ENCODE peak calls at places on chromosome 4, in five cellular contexts. V, Y, X, L and A are unnamed samples.

GRCh38 chr4:119489305-119489704 is 139.3 kb downstream of the PDE5A start:
- DNase-seq in V (no peak), Y (no peak), X (no peak), L (no peak), A (no peak)

GRCh38 chr4:152999376-153000067 is 63.4 kb downstream of the FHDC1 start:
- DNase-seq in V (no peak), Y (no peak), X (no peak), L (no peak), A (no peak)

GRCh38 chr4:47913858-47914218 is 545 bp downstream of the NFXL1 start:
- DNase-seq in V (peak), Y (peak), X (no peak), L (no peak), A (peak)

GRCh38 chr4:88012652-88013051 is 5.2 kb downstream of the PKD2 start:
- DNase-seq in V (no peak), Y (no peak), X (no peak), L (no peak), A (no peak)

GRCh38 chr4:98081961-98082360 is 61.3 kb downstream of the STPG2 start:
- DNase-seq in V (no peak), Y (no peak), X (no peak), L (no peak), A (no peak)

GRCh38 chr4:86432552-86433134 is 72.8 kb upstream of the MAPK10 start:
- DNase-seq in V (no peak), Y (no peak), X (no peak), L (no peak), A (no peak)

GRCh38 chr4:69731826-69732225 is 28.6 kb downstream of the SULT1B1 start:
- DNase-seq in V (no peak), Y (no peak), X (no peak), L (no peak), A (no peak)

GRCh38 chr4:98963538-98964433 is 31.7 kb upstream of the METAP1 start:
- DNase-seq in V (no peak), Y (no peak), X (no peak), L (no peak), A (peak)

GRCh38 chr4:76406070-76406469 is 14.9 kb downstream of the CCDC158 start:
- DNase-seq in V (no peak), Y (no peak), X (no peak), L (no peak), A (no peak)

GRCh38 chr4:177737387-177737965 is 295.2 kb upstream of the AGA start:
- DNase-seq in V (no peak), Y (no peak), X (no peak), L (no peak), A (no peak)

GRCh38 chr4:1318488-1319213 is 28.4 kb upstream of the UVSSA start:
- DNase-seq in V (no peak), Y (peak), X (no peak), L (peak), A (no peak)

GRCh38 chr4:180827193-180827592 is 1416.0 kb upstream of the TENM3 start:
- DNase-seq in V (peak), Y (no peak), X (no peak), L (no peak), A (no peak)

GRCh38 chr4:118765399-118765798 is 70.5 kb downstream of the SEC24D start:
- DNase-seq in V (peak), Y (no peak), X (peak), L (no peak), A (peak)

GRCh38 chr4:78477276-78477675 is 74.3 kb upstream of the ANXA3 start:
- DNase-seq in V (no peak), Y (no peak), X (peak), L (no peak), A (no peak)

GRCh38 chr4:8235224-8235623 is 34.3 kb upstream of the HTRA3 start:
- DNase-seq in V (no peak), Y (no peak), X (no peak), L (no peak), A (no peak)

GRCh38 chr4:136443006-136443405 is 1089.3 kb downstream of the PCDH18 start:
- DNase-seq in V (no peak), Y (peak), X (no peak), L (no peak), A (no peak)

GRCh38 chr4:39998659-39999345 is 21.1 kb upstream of the PDS5A start:
- DNase-seq in V (peak), Y (peak), X (no peak), L (peak), A (no peak)

GRCh38 chr4:40000711-40001110 is 23.0 kb upstream of the PDS5A start:
- DNase-seq in V (no peak), Y (peak), X (no peak), L (no peak), A (no peak)

GRCh38 chr4:40003986-40004385 is 26.3 kb upstream of the PDS5A start:
- DNase-seq in V (no peak), Y (no peak), X (peak), L (no peak), A (no peak)
- H3K27ac ChIP-seq in V (no peak), Y (no peak), X (no peak), L (no peak), A (no peak)

DNA sequence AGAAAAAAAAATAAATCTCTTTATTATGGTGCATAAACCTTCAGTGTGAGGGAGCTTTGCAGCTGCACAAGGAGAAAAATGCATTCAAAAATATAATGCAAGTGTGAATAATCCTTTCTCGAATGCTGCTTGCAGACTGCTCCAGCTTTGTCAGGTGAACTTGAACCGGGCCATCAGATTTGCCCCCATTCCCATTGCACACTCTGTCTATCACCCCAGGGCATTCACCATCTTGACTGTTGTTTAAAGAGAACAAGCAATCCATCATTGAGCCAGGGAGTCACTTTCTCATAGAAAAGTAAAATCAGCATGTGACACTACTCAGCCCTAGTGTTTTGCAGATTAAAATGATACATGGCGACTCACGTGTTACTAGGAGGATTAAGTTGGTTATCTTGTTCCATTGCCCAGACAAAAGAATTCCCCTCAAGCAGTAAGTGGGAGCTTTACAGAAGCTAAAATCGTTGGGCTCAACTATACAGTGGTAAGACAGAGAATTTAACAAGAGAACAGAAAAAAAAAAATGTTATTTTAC is 67.7 kb downstream of the NEUROG2 start:
- DNase-seq in V (no peak), Y (no peak), X (no peak), L (no peak), A (peak)
- H3K27ac ChIP-seq in V (no peak), Y (no peak), X (no peak), L (no peak), A (no peak)

DNA sequence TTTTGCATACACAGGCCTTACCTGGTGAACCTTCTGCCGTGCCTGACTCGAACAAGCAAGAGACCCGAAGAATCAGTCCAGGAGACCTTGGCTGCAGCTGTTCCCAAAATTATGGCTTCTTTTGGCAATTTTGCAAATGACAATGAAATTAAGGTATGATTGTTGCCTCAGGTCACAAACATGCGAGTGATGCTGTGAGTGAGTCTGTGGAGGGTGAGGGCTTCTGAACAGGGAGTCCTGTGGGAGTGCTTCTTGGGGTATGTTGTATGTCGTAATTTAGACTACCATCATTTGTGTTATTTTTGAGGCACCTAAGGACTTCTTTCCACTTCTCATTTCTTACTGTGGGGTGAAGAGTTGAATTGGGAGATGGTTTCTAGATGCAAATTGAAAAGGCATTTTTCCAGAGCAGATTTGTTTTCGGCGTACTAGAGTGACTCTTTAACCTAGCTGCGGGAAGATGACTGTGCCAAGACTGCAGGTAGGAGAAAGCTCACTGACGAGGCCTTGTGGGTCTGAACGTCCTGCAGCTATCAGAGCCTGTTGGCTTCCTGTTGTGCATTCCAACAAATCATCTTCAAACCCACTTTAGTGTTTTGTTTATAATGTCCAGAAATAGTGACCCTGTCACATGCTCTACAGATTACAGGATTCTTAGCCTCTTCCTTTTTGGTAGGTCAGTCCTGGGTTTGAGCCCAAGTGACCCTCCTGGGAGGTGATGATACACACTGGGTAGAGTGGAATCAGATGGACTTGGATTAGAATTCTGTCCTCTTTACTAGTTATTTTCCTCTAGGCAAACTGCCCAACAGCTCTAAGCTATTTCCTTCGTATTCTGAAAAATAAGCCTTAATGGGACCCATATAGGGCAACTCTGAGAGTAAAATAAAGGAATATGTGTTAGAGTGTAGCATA is 33.0 kb downstream of the HTT start:
- DNase-seq in V (no peak), Y (no peak), X (no peak), L (no peak), A (no peak)
- H3K27ac ChIP-seq in V (no peak), Y (no peak), X (peak), L (no peak), A (no peak)

DNA sequence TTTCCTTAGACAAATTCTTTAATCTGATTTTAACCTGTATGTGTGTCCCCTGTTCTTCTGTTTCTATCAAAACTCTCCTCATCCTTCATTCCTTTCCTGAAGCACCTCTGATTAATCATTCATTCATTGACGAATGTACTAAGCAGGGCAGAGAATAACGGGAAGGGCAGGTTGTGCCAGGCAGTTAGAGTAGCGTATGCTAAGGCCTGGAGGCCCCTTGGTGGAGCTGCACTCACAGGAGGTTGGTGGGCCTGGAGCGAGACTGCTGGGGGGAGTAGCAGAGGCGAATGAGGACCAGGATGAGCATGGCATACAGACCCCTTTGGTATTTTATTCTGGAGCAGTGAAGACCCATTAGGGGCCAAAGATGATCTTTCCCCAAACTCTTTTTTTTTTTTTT is 22.5 kb downstream of the PTTG2 start:
- DNase-seq in V (no peak), Y (no peak), X (no peak), L (no peak), A (no peak)
- H3K27ac ChIP-seq in V (no peak), Y (no peak), X (no peak), L (peak), A (no peak)

DNA sequence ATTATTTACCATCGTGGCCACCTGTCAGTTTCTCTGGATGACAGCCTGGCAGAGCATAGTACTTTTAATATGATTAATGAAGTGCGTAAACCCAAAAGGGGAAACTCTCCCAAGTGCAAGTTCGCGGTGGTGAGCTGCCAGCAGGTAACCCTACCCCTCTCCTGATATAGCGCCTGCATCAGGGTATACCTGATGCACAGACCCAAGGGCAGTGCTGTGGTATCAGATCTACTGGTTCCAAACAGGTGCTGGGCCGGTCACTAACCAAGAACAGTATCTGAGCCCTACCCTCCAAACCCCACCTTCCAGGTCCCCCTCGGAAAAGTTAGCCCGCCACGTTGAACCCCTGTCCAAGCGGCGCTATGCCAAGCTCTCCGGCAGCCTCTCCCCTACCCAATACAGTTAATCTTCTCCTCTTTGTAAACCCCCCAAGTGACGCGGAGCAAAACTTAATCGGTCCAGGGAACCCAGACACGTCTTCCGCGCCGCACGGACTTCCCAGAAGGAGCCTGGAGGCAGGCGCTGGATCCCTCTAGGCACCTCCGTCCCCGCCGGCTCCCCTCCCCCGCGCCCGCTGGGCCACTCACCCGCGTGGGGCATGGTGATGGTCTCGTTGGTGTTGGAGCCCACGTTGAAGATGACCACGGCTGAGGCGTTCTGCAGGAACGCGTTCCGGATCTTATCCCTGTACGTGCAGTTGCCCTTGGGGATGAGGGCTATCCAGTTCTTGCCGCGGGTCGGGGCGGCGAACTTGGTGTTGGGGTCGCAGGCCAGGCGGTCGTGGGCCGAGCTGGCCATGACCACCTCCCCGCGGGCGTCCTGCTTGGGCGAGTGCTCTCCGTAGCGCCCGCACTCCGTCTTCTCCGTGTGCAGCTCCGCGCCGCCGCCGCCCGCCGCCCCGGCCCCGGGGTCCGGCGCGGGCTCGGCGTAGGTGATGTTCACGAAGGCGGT is 1.3 kb downstream of the RNF150 start:
- DNase-seq in V (peak), Y (peak), X (peak), L (no peak), A (no peak)
- H3K27ac ChIP-seq in V (peak), Y (peak), X (no peak), L (no peak), A (no peak)

DNA sequence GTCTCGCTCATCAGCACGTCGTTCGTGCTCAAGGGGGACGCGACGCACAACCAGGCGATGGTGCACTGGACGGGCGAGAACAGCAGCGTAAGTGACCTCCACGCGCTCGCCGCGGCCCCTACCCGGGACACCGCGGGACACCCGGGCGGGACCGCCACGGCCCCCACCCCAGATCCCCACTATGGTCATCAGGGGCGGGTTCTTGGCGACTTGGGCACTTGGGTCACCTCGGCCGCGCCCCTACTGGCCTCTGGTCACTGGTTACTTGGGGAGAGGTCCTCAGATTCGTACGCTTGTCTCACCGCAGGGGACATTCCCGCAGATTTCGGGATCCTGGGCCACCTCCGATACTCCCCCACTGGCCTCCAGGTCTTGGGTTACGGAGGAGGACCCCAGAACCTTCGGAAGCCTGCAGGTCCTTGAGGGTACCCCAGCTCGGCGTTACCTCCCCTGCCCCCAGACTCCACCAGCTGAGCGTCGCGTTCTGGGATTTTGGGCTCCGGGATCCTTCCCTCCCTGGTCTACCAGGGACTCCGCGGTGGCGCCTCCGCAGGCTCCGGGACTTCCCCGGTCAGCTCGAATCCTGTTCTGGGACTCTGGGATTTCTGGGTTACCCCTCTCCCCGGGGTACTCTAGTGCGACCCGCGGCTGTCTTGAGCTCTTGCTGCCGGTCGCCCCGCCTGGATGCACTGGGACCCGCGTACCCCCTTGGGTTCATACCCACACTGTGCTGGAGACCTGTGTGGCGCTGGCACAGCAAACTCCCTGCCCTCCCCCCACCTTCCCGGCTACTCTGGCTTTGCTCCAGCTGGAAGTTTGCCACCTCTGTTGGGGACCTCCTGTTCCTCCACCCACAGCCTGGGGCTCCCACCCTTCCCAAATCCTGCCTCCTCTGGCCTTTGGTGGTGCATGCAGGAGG is 961 bp downstream of the SORCS2 start:
- DNase-seq in V (peak), Y (peak), X (no peak), L (no peak), A (no peak)
- H3K27ac ChIP-seq in V (no peak), Y (no peak), X (no peak), L (no peak), A (no peak)